ENCODE peak calls at places on chromosome 1, in five cellular contexts. H, V, G, Z and W are unnamed samples.
A peak's percentile ranks its signal among the peaks of the same experiment; 100 is the strongest.

GRCh38 chr1:155186955-155187891 is 13.6 kb downstream of the TRIM46 start:
- DNase-seq in G (no peak), Z (no peak), H (no peak), V (no peak), W (no peak)

GRCh38 chr1:10339815-10340214 is 59.0 kb upstream of the PGD start:
- DNase-seq in H (peak; percentile 58), Z (peak; percentile 77), G (no peak), V (peak; percentile 19), W (no peak)

GRCh38 chr1:48817505-48818114 is 40.9 kb upstream of the BEND5 start:
- DNase-seq in H (peak; percentile 77), G (peak; percentile 28), V (peak; percentile 55), Z (peak; percentile 55), W (peak; percentile 37)

GRCh38 chr1:92315766-92316413 is 17.0 kb downstream of the RPAP2 start:
- DNase-seq in Z (no peak), G (no peak), H (no peak), V (no peak), W (no peak)

GRCh38 chr1:113533061-113533460 is 142.7 kb downstream of the MAGI3 start:
- DNase-seq in G (no peak), V (no peak), H (no peak), Z (no peak), W (no peak)

GRCh38 chr1:32848354-32849063 is 22.2 kb downstream of the FNDC5 start:
- DNase-seq in Z (no peak), V (no peak), H (no peak), G (no peak), W (peak; percentile 34)

GRCh38 chr1:179591592-179592580 is at the start of gene TDRD5:
- DNase-seq in H (peak; percentile 18), Z (no peak), G (no peak), V (no peak), W (peak; percentile 36)

GRCh38 chr1:152220166-152221163 is 3.5 kb downstream of the HRNR start:
- DNase-seq in Z (no peak), G (no peak), H (no peak), V (no peak), W (no peak)

GRCh38 chr1:228668553-228669400 is 66.5 kb upstream of the RHOU start:
- DNase-seq in H (no peak), Z (peak; percentile 15), G (no peak), V (no peak), W (no peak)

GRCh38 chr1:1614204-1614953 is 921 bp upstream of the MIB2 start:
- DNase-seq in V (no peak), Z (peak; percentile 87), G (no peak), H (no peak), W (no peak)

GRCh38 chr1:118986291-118986838 is 1.8 kb downstream of the TBX15 start:
- DNase-seq in V (no peak), H (no peak), G (no peak), Z (no peak), W (peak; percentile 16)

GRCh38 chr1:178275553-178275952 is 181.6 kb downstream of the RASAL2 start:
- DNase-seq in H (no peak), G (no peak), V (no peak), Z (peak; percentile 58), W (no peak)

GRCh38 chr1:209038316-209038715 is 545.2 kb upstream of the CAMK1G start:
- DNase-seq in G (no peak), Z (no peak), V (no peak), H (no peak), W (no peak)

GRCh38 chr1:245652660-245653427 is 498.1 kb downstream of the KIF26B start:
- DNase-seq in H (peak; percentile 17), G (no peak), V (no peak), Z (no peak), W (no peak)

GRCh38 chr1:217004776-217005436 is 281.7 kb upstream of the ESRRG start:
- DNase-seq in Z (no peak), V (no peak), G (no peak), H (no peak), W (no peak)

GRCh38 chr1:219555031-219555667 is 57.8 kb downstream of the ZC3H11B start:
- DNase-seq in H (no peak), G (no peak), Z (peak; percentile 67), V (no peak), W (no peak)
- TF ChIP-seq CTCF in H (no peak), G (no peak), Z (no peak), V (no peak), W (no peak)

GRCh38 chr1:215911406-215911968 is 344.4 kb downstream of the KCTD3 start:
- DNase-seq in Z (no peak), G (no peak), H (no peak), V (no peak), W (no peak)
- TF ChIP-seq CTCF in Z (no peak), G (no peak), H (no peak), V (no peak), W (no peak)

DNA sequence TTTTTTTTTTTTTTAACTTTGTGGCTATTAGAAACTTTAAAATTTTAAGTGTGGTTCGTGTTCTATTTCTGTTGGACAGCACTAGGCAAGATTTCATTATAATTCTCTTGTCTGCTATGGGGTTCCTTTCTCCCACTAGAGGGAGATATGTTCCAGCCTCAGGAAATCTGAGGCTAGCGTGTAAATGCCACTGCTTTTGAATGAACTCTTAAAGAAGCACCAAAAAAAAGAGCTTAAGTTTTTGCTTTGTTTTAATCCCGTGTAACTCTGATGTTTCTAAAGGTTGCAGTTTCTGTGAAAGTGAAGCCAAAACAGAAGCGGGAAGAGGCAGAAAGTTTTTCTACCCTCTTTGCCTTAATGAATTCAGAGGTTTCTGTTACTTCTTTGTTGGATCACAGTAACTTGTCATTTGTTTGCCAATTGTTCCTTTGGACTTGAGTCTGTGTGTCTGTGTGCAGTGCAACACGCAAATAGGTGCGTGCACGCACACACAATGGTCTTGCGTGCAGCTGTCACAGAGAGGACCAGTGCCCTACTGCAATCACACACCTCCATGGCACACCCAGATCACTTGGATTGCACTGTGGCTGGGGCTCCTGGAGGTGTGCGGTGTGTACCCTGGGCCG is 32.3 kb downstream of the HHAT start:
- DNase-seq in Z (peak; percentile 53), V (no peak), H (peak; percentile 46), G (peak; percentile 15), W (peak; percentile 57)
- TF ChIP-seq CTCF in Z (peak; percentile 62), V (peak; percentile 71), H (peak; percentile 75), G (peak; percentile 77), W (peak; percentile 29)

DNA sequence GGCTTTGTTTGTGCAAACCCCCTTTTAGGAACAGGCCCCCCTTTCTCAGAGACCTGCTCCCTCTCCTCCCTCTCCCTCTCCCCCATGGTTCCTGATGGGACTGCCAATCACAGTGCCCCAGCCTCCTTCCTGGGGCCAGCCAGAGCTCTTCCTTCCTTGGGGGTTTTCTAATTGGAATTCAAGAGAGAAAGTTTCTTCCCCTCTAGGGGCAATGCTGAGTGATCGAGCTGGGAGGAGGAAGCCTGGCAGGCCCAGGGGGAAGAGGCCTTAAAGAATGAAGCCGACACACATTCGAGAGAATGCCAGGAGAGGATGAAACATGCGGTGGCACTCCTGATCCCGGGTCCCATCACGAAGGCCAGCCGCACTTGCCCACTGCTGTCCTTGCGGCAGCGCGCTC is 21.3 kb upstream of the COL16A1 start:
- DNase-seq in Z (no peak), H (no peak), G (no peak), V (no peak), W (no peak)
- TF ChIP-seq CTCF in Z (no peak), H (no peak), G (no peak), V (no peak), W (no peak)

DNA sequence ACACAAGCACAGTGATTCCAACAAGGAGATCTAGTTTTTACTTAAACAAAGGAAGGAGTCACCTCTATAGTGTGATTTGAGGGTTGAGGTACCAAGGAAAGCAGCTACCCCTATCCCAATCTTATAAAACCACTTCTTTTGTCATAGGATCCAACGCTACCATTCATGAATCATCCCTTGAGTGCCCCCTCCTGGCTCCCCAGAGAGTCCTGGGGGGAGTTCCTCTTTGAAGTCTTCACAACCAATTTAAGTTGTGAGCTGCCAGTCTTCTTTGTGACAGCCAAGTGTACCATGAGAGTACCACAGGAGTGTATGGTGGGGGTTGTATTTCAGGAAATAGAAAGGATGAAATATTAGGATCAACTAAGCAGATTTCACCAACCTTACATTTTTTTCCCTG is 39.1 kb upstream of the NHLH2 start:
- DNase-seq in G (no peak), H (no peak), V (no peak), Z (no peak), W (no peak)
- TF ChIP-seq CTCF in G (peak; percentile 1), H (peak; percentile 7), V (no peak), Z (no peak), W (no peak)